ENCODE peak calls at places on chromosomes 2 and 18, in nine cellular contexts. One of them, this sample, is unnamed.

GRCh38 chr18:22422909-22423548 is 5.3 kb upstream of the CTAGE1 start:
- DNase-seq in GM23338: no peak
- DNase-seq in HL-60: no peak
- DNase-seq in HFF-Myc: no peak
- DNase-seq in fibroblast of mammary gland: peak; percentile 71
- DNase-seq in neural progenitor cell: no peak
- DNase-seq in brain microvascular endothelial cell: peak; percentile 12
- DNase-seq in heart right ventricle: peak; percentile 22
- DNase-seq in heart left ventricle: no peak
- DNase-seq in this sample: no peak

GRCh38 chr2:109230980-109231420 is 102.0 kb downstream of the SH3RF3 start:
- DNase-seq in GM23338: no peak
- DNase-seq in HL-60: no peak
- DNase-seq in HFF-Myc: no peak
- DNase-seq in fibroblast of mammary gland: no peak
- DNase-seq in neural progenitor cell: no peak
- DNase-seq in brain microvascular endothelial cell: no peak
- DNase-seq in heart right ventricle: no peak
- DNase-seq in heart left ventricle: no peak
- DNase-seq in this sample: no peak

GRCh38 chr2:56263876-56264275 is 80.1 kb downstream of the CCDC85A start:
- DNase-seq in GM23338: no peak
- DNase-seq in HL-60: no peak
- DNase-seq in HFF-Myc: no peak
- DNase-seq in fibroblast of mammary gland: no peak
- DNase-seq in neural progenitor cell: no peak
- DNase-seq in brain microvascular endothelial cell: no peak
- DNase-seq in heart right ventricle: no peak
- DNase-seq in heart left ventricle: no peak
- DNase-seq in this sample: no peak

GRCh38 chr2:158993030-158993429 is 24.6 kb downstream of the TANC1 start:
- DNase-seq in GM23338: no peak
- DNase-seq in HL-60: no peak
- DNase-seq in HFF-Myc: no peak
- DNase-seq in fibroblast of mammary gland: no peak
- DNase-seq in neural progenitor cell: no peak
- DNase-seq in brain microvascular endothelial cell: no peak
- DNase-seq in heart right ventricle: no peak
- DNase-seq in heart left ventricle: no peak
- DNase-seq in this sample: no peak

GRCh38 chr2:240186191-240186725 is 45.8 kb upstream of the OTOS start:
- DNase-seq in GM23338: no peak
- DNase-seq in HL-60: no peak
- DNase-seq in HFF-Myc: no peak
- DNase-seq in fibroblast of mammary gland: no peak
- DNase-seq in neural progenitor cell: no peak
- DNase-seq in brain microvascular endothelial cell: no peak
- DNase-seq in heart right ventricle: no peak
- DNase-seq in heart left ventricle: no peak
- DNase-seq in this sample: no peak

GRCh38 chr18:53790817-53791216 is 433.7 kb downstream of the MBD2 start:
- DNase-seq in GM23338: no peak
- DNase-seq in HL-60: no peak
- DNase-seq in HFF-Myc: no peak
- DNase-seq in fibroblast of mammary gland: peak; percentile 82
- DNase-seq in neural progenitor cell: no peak
- DNase-seq in brain microvascular endothelial cell: no peak
- DNase-seq in heart right ventricle: no peak
- DNase-seq in heart left ventricle: no peak
- DNase-seq in this sample: no peak

GRCh38 chr2:136025057-136025973 is 39.9 kb upstream of the DARS1 start:
- DNase-seq in GM23338: peak; percentile 96
- DNase-seq in HL-60: no peak
- DNase-seq in HFF-Myc: peak; percentile 25
- DNase-seq in fibroblast of mammary gland: peak; percentile 41
- DNase-seq in neural progenitor cell: peak; percentile 99
- DNase-seq in brain microvascular endothelial cell: peak; percentile 46
- DNase-seq in heart right ventricle: peak; percentile 78
- DNase-seq in heart left ventricle: peak; percentile 85
- DNase-seq in this sample: peak; percentile 29

GRCh38 chr18:51006061-51006818 is 23.8 kb upstream of the SMAD4 start:
- DNase-seq in GM23338: no peak
- DNase-seq in HL-60: no peak
- DNase-seq in HFF-Myc: no peak
- DNase-seq in fibroblast of mammary gland: no peak
- DNase-seq in neural progenitor cell: no peak
- DNase-seq in brain microvascular endothelial cell: no peak
- DNase-seq in heart right ventricle: no peak
- DNase-seq in heart left ventricle: no peak
- DNase-seq in this sample: no peak

GRCh38 chr2:47056374-47056773 is 98.7 kb downstream of the STPG4 start:
- DNase-seq in GM23338: no peak
- DNase-seq in HL-60: no peak
- DNase-seq in HFF-Myc: peak; percentile 91
- DNase-seq in fibroblast of mammary gland: peak; percentile 93
- DNase-seq in neural progenitor cell: no peak
- DNase-seq in brain microvascular endothelial cell: no peak
- DNase-seq in heart right ventricle: peak; percentile 50
- DNase-seq in heart left ventricle: peak; percentile 62
- DNase-seq in this sample: no peak

GRCh38 chr2:179652296-179652695 is 209.1 kb downstream of the ZNF385B start:
- DNase-seq in GM23338: no peak
- DNase-seq in HL-60: no peak
- DNase-seq in HFF-Myc: no peak
- DNase-seq in fibroblast of mammary gland: no peak
- DNase-seq in neural progenitor cell: no peak
- DNase-seq in brain microvascular endothelial cell: no peak
- DNase-seq in heart right ventricle: no peak
- DNase-seq in heart left ventricle: no peak
- DNase-seq in this sample: no peak

GRCh38 chr2:3034856-3035255 is 342.8 kb downstream of the EIPR1 start:
- DNase-seq in GM23338: no peak
- DNase-seq in HL-60: no peak
- DNase-seq in HFF-Myc: no peak
- DNase-seq in fibroblast of mammary gland: no peak
- DNase-seq in neural progenitor cell: no peak
- DNase-seq in brain microvascular endothelial cell: no peak
- DNase-seq in heart right ventricle: no peak
- DNase-seq in heart left ventricle: no peak
- DNase-seq in this sample: no peak

GRCh38 chr18:12408247-12408869 is 629 bp downstream of the PRELID3A start:
- DNase-seq in GM23338: no peak
- DNase-seq in HL-60: no peak
- DNase-seq in HFF-Myc: no peak
- DNase-seq in fibroblast of mammary gland: peak; percentile 25
- DNase-seq in neural progenitor cell: no peak
- DNase-seq in brain microvascular endothelial cell: no peak
- DNase-seq in heart right ventricle: no peak
- DNase-seq in heart left ventricle: no peak
- DNase-seq in this sample: no peak

DNA sequence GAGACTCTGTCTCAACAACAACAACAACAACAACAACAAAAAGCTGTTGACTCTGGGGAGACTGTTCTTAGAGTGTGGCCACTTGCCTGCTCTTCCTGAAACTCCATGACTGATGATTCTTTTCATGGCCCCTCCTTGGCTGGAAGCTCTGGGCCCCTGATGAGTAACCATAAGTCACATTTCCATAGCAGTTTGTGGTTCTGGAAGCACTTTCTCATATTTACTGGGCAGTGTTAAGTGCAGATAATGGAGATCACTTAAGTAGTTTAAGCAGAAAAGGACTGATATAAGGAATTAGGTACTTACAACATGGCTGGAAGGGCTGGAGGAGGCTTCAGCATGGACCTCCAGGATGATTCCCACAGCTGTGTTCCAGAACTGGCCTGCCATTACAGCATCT is 147.3 kb upstream of the DLX2 start:
- DNase-seq in GM23338: no peak
- DNase-seq in HL-60: no peak
- DNase-seq in HFF-Myc: no peak
- DNase-seq in fibroblast of mammary gland: peak; percentile 93
- DNase-seq in neural progenitor cell: no peak
- DNase-seq in brain microvascular endothelial cell: peak; percentile 73
- DNase-seq in heart right ventricle: no peak
- DNase-seq in heart left ventricle: no peak
- DNase-seq in this sample: no peak
- H3K4me3 ChIP-seq in GM23338: no peak overlapping the region
- H3K4me3 ChIP-seq in HL-60: no peak overlapping the region
- H3K4me3 ChIP-seq in HFF-Myc: no peak overlapping the region
- H3K4me3 ChIP-seq in fibroblast of mammary gland: no peak overlapping the region
- H3K4me3 ChIP-seq in neural progenitor cell: no peak overlapping the region
- H3K4me3 ChIP-seq in brain microvascular endothelial cell: no peak overlapping the region
- H3K4me3 ChIP-seq in heart right ventricle: no peak overlapping the region
- H3K4me3 ChIP-seq in heart left ventricle: no peak overlapping the region
- H3K4me3 ChIP-seq in this sample: no peak overlapping the region

DNA sequence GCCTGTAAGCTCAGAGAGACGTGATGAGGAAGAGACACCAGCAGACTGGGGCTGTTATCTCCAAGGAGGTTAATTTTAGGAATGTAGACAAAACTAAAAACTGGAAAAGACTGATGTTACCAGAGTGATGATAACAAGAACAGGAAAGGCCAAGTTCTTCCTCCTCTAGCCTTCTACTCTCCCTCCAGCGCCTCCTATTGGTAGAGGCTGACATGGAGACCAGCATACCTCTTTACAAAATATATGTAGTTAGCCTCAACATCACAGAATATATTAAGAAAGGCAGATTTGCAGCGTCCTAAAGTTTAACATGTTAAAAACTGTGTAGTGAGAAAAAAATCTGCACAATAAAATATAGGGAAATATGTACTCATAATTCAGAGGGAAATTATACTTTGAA is 66.0 kb downstream of the TCF4 start:
- DNase-seq in GM23338: peak; percentile 91
- DNase-seq in HL-60: peak; percentile 50
- DNase-seq in HFF-Myc: no peak
- DNase-seq in fibroblast of mammary gland: peak; percentile 36
- DNase-seq in neural progenitor cell: peak; percentile 65
- DNase-seq in brain microvascular endothelial cell: no peak
- DNase-seq in heart right ventricle: no peak
- DNase-seq in heart left ventricle: peak; percentile 32
- DNase-seq in this sample: no peak
- TF ChIP-seq CTCF in GM23338: peak; percentile 95
- TF ChIP-seq CTCF in HL-60: peak; percentile 14
- TF ChIP-seq CTCF in HFF-Myc: peak; percentile 57
- TF ChIP-seq CTCF in fibroblast of mammary gland: peak; percentile 52
- TF ChIP-seq CTCF in neural progenitor cell: peak; percentile 71
- TF ChIP-seq CTCF in brain microvascular endothelial cell: peak; percentile 64
- TF ChIP-seq CTCF in heart right ventricle: peak; percentile 24
- TF ChIP-seq CTCF in heart left ventricle: no peak
- TF ChIP-seq CTCF in this sample: peak; percentile 47

GRCh38 chr2:154688373-154688772 is 10.1 kb upstream of the KCNJ3 start:
- DNase-seq in GM23338: no peak
- DNase-seq in HL-60: no peak
- DNase-seq in HFF-Myc: no peak
- DNase-seq in fibroblast of mammary gland: no peak
- DNase-seq in neural progenitor cell: no peak
- DNase-seq in brain microvascular endothelial cell: no peak
- DNase-seq in heart right ventricle: no peak
- DNase-seq in heart left ventricle: no peak
- DNase-seq in this sample: no peak
- H3K4me3 ChIP-seq in GM23338: no peak overlapping the region
- H3K4me3 ChIP-seq in HL-60: no peak overlapping the region
- H3K4me3 ChIP-seq in HFF-Myc: no peak overlapping the region
- H3K4me3 ChIP-seq in fibroblast of mammary gland: no peak overlapping the region
- H3K4me3 ChIP-seq in neural progenitor cell: no peak overlapping the region
- H3K4me3 ChIP-seq in brain microvascular endothelial cell: no peak overlapping the region
- H3K4me3 ChIP-seq in heart right ventricle: no peak overlapping the region
- H3K4me3 ChIP-seq in heart left ventricle: no peak overlapping the region
- H3K4me3 ChIP-seq in this sample: no peak overlapping the region

GRCh38 chr2:133599813-133600212 is 31.6 kb upstream of the NCKAP5 start:
- DNase-seq in GM23338: no peak
- DNase-seq in HL-60: no peak
- DNase-seq in HFF-Myc: no peak
- DNase-seq in fibroblast of mammary gland: no peak
- DNase-seq in neural progenitor cell: no peak
- DNase-seq in brain microvascular endothelial cell: no peak
- DNase-seq in heart right ventricle: no peak
- DNase-seq in heart left ventricle: no peak
- DNase-seq in this sample: no peak
- TF ChIP-seq CTCF in GM23338: no peak
- TF ChIP-seq CTCF in HL-60: no peak
- TF ChIP-seq CTCF in HFF-Myc: no peak
- TF ChIP-seq CTCF in fibroblast of mammary gland: no peak
- TF ChIP-seq CTCF in neural progenitor cell: no peak
- TF ChIP-seq CTCF in brain microvascular endothelial cell: no peak
- TF ChIP-seq CTCF in heart right ventricle: no peak
- TF ChIP-seq CTCF in heart left ventricle: no peak
- TF ChIP-seq CTCF in this sample: no peak

This sample was measured in kidney epithelial cell.